ENCODE peak calls at places on chromosomes 6 and 20, in nine cellular contexts. X is A172; T is H7; Y is IMR-90; W is activated CD8-positive, alpha-beta memory T cell treated with anti-CD3 and anti-CD28 coated beads for 48 hours; M is EH; B is stimulated activated CD4-positive, alpha-beta T cell treated with anti-CD3 and anti-CD28 coated beads, TNF-alpha, amount 100 ng/mL, for 24 hours; Q is suprapubic skin; L is NCI-H460. N is an unnamed sample.

GRCh38 chr6:133241088-133241900 is at the start of gene EYA4:
- DNase-seq in X (no peak), T (peak; percentile 67), Y (peak; percentile 74), W (no peak), M (peak; percentile 2), B (no peak), Q (no peak), L (no peak), N (peak; percentile 74)

GRCh38 chr6:114144887-114145851 is 174.2 kb upstream of the HDAC2 start:
- DNase-seq in X (no peak), T (no peak), Y (no peak), W (no peak), M (no peak), B (no peak), Q (no peak), L (no peak), N (no peak)

GRCh38 chr6:97053643-97054411 is 129.3 kb downstream of the KLHL32 start:
- DNase-seq in X (no peak), T (no peak), Y (peak; percentile 34), W (no peak), M (peak; percentile 18), B (no peak), Q (no peak), L (peak; percentile 14), N (no peak)

GRCh38 chr6:111803804-111804203 is 69.4 kb downstream of the FYN start:
- DNase-seq in X (no peak), T (no peak), Y (peak; percentile 90), W (no peak), M (peak; percentile 62), B (no peak), Q (no peak), L (no peak), N (no peak)

GRCh38 chr20:36467076-36467999 is 74.0 kb upstream of the MYL9 start:
- DNase-seq in X (peak; percentile 96), T (no peak), Y (no peak), W (no peak), M (peak; percentile 52), B (no peak), Q (no peak), L (no peak), N (no peak)

GRCh38 chr6:33577106-33577535 is 3.0 kb downstream of the BAK1 start:
- DNase-seq in X (peak; percentile 33), T (peak; percentile 40), Y (no peak), W (no peak), M (no peak), B (no peak), Q (peak; percentile 87), L (no peak), N (no peak)

GRCh38 chr20:45303586-45304463 is 2.8 kb upstream of the RBPJL start:
- DNase-seq in X (peak; percentile 40), T (no peak), Y (no peak), W (no peak), M (no peak), B (no peak), Q (no peak), L (no peak), N (no peak)

GRCh38 chr6:65776332-65776731 is 69.3 kb upstream of the EYS start:
- DNase-seq in X (peak; percentile 6), T (peak; percentile 23), Y (no peak), W (no peak), M (no peak), B (no peak), Q (no peak), L (no peak), N (peak; percentile 7)

GRCh38 chr6:37820713-37821069 is 1.2 kb downstream of the ZFAND3 start:
- DNase-seq in X (peak; percentile 3), T (no peak), Y (no peak), W (no peak), M (peak; percentile 12), B (no peak), Q (no peak), L (no peak), N (no peak)

GRCh38 chr6:122223251-122223650 is 176.2 kb upstream of the HSF2 start:
- DNase-seq in X (no peak), T (no peak), Y (no peak), W (no peak), M (no peak), B (no peak), Q (no peak), L (no peak), N (no peak)

GRCh38 chr20:62197801-62198200 is 15.0 kb downstream of the MTG2 start:
- DNase-seq in X (no peak), T (no peak), Y (no peak), W (no peak), M (no peak), B (no peak), Q (no peak), L (no peak), N (no peak)

GRCh38 chr6:108650781-108651180 is 90.1 kb downstream of the FOXO3 start:
- DNase-seq in X (no peak), T (no peak), Y (peak; percentile 62), W (no peak), M (peak; percentile 72), B (no peak), Q (no peak), L (no peak), N (no peak)

GRCh38 chr6:11035961-11036360 is 8.1 kb downstream of the ELOVL2 start:
- DNase-seq in X (no peak), T (no peak), Y (no peak), W (no peak), M (no peak), B (no peak), Q (no peak), L (no peak), N (no peak)

GRCh38 chr6:136952714-136953260 is 30.7 kb downstream of the SLC35D3 start:
- DNase-seq in X (no peak), T (no peak), Y (no peak), W (no peak), M (no peak), B (no peak), Q (no peak), L (no peak), N (no peak)

GRCh38 chr6:40693767-40694166 is 106.6 kb upstream of the LRFN2 start:
- DNase-seq in X (no peak), T (no peak), Y (no peak), W (no peak), M (no peak), B (no peak), Q (no peak), L (no peak), N (no peak)

GRCh38 chr6:130377371-130377770 is 11.6 kb downstream of the TMEM200A start:
- DNase-seq in X (no peak), T (no peak), Y (peak; percentile 50), W (no peak), M (no peak), B (no peak), Q (no peak), L (no peak), N (no peak)

GRCh38 chr6:72035483-72035882 is 149.1 kb downstream of the RIMS1 start:
- DNase-seq in X (no peak), T (no peak), Y (no peak), W (no peak), M (no peak), B (no peak), Q (no peak), L (no peak), N (no peak)

GRCh38 chr20:9051508-9051907 is 17.4 kb upstream of the PLCB4 start:
- DNase-seq in X (peak; percentile 98), T (no peak), Y (peak; percentile 99), W (no peak), M (peak; percentile 98), B (no peak), Q (no peak), L (peak; percentile 92), N (peak; percentile 86)

GRCh38 chr20:10739575-10739974 is 65.8 kb upstream of the JAG1 start:
- DNase-seq in X (no peak), T (no peak), Y (no peak), W (no peak), M (no peak), B (no peak), Q (no peak), L (peak; percentile 22), N (no peak)

N was measured in A549.